ENCODE peak calls at places on chromosomes 3 and 15, in seven cellular contexts. One of them, this sample, is unnamed.

GRCh38 chr3:194089357-194090177 is 46.4 kb upstream of the HES1 start:
- DNase-seq in activated T-helper 9 cell treated with anti-CD3 and anti-CD28 coated beads, Interleukin-2, amount 50 U/mL, for 16 hours: peak; percentile 27
- DNase-seq in substantia nigra: no peak
- DNase-seq in activated CD8-positive, alpha-beta T cell treated with anti-CD3 and anti-CD28 coated beads for 36 hours: peak; percentile 50
- DNase-seq in activated gamma-delta T cell: no peak
- DNase-seq in PC-9: peak; percentile 100
- DNase-seq in hepatic stellate cell: no peak
- DNase-seq in this sample: peak; percentile 72

GRCh38 chr3:193710286-193711164 is 117.5 kb downstream of the OPA1 start:
- DNase-seq in activated gamma-delta T cell: no peak
- DNase-seq in substantia nigra: peak; percentile 4
- DNase-seq in activated CD8-positive, alpha-beta T cell treated with anti-CD3 and anti-CD28 coated beads for 36 hours: no peak
- DNase-seq in hepatic stellate cell: no peak
- DNase-seq in activated T-helper 9 cell treated with anti-CD3 and anti-CD28 coated beads, Interleukin-2, amount 50 U/mL, for 16 hours: no peak
- DNase-seq in PC-9: no peak
- DNase-seq in this sample: no peak

GRCh38 chr3:180416111-180416541 is 185.8 kb upstream of the TTC14 start:
- DNase-seq in hepatic stellate cell: no peak
- DNase-seq in activated CD8-positive, alpha-beta T cell treated with anti-CD3 and anti-CD28 coated beads for 36 hours: no peak
- DNase-seq in PC-9: peak; percentile 39
- DNase-seq in activated gamma-delta T cell: no peak
- DNase-seq in substantia nigra: no peak
- DNase-seq in activated T-helper 9 cell treated with anti-CD3 and anti-CD28 coated beads, Interleukin-2, amount 50 U/mL, for 16 hours: no peak
- DNase-seq in this sample: no peak

GRCh38 chr15:62153228-62153627 is 11.9 kb downstream of the C2CD4B start:
- DNase-seq in activated gamma-delta T cell: no peak
- DNase-seq in substantia nigra: no peak
- DNase-seq in activated T-helper 9 cell treated with anti-CD3 and anti-CD28 coated beads, Interleukin-2, amount 50 U/mL, for 16 hours: no peak
- DNase-seq in PC-9: no peak
- DNase-seq in hepatic stellate cell: no peak
- DNase-seq in activated CD8-positive, alpha-beta T cell treated with anti-CD3 and anti-CD28 coated beads for 36 hours: peak; percentile 62
- DNase-seq in this sample: no peak

GRCh38 chr3:12303532-12303931 is 14.7 kb downstream of the PPARG start:
- DNase-seq in substantia nigra: no peak
- DNase-seq in PC-9: no peak
- DNase-seq in activated gamma-delta T cell: no peak
- DNase-seq in hepatic stellate cell: peak; percentile 89
- DNase-seq in activated CD8-positive, alpha-beta T cell treated with anti-CD3 and anti-CD28 coated beads for 36 hours: no peak
- DNase-seq in activated T-helper 9 cell treated with anti-CD3 and anti-CD28 coated beads, Interleukin-2, amount 50 U/mL, for 16 hours: no peak
- DNase-seq in this sample: no peak

GRCh38 chr3:14434541-14435151 is 32.2 kb downstream of the SLC6A6 start:
- DNase-seq in PC-9: peak; percentile 42
- DNase-seq in substantia nigra: peak; percentile 44
- DNase-seq in hepatic stellate cell: no peak
- DNase-seq in activated T-helper 9 cell treated with anti-CD3 and anti-CD28 coated beads, Interleukin-2, amount 50 U/mL, for 16 hours: no peak
- DNase-seq in activated CD8-positive, alpha-beta T cell treated with anti-CD3 and anti-CD28 coated beads for 36 hours: no peak
- DNase-seq in activated gamma-delta T cell: no peak
- DNase-seq in this sample: no peak

GRCh38 chr3:102031834-102032233 is 182.5 kb downstream of the NFKBIZ start:
- DNase-seq in PC-9: no peak
- DNase-seq in substantia nigra: no peak
- DNase-seq in activated gamma-delta T cell: no peak
- DNase-seq in hepatic stellate cell: no peak
- DNase-seq in activated CD8-positive, alpha-beta T cell treated with anti-CD3 and anti-CD28 coated beads for 36 hours: no peak
- DNase-seq in activated T-helper 9 cell treated with anti-CD3 and anti-CD28 coated beads, Interleukin-2, amount 50 U/mL, for 16 hours: no peak
- DNase-seq in this sample: no peak

GRCh38 chr15:82646250-82647044 is 716 bp downstream of the CPEB1 start:
- DNase-seq in PC-9: no peak
- DNase-seq in activated T-helper 9 cell treated with anti-CD3 and anti-CD28 coated beads, Interleukin-2, amount 50 U/mL, for 16 hours: no peak
- DNase-seq in hepatic stellate cell: no peak
- DNase-seq in substantia nigra: peak; percentile 51
- DNase-seq in activated CD8-positive, alpha-beta T cell treated with anti-CD3 and anti-CD28 coated beads for 36 hours: peak; percentile 39
- DNase-seq in activated gamma-delta T cell: no peak
- DNase-seq in this sample: peak; percentile 38

GRCh38 chr15:75425966-75426500 is 25.5 kb downstream of the SIN3A start:
- DNase-seq in PC-9: no peak
- DNase-seq in activated CD8-positive, alpha-beta T cell treated with anti-CD3 and anti-CD28 coated beads for 36 hours: no peak
- DNase-seq in substantia nigra: no peak
- DNase-seq in activated gamma-delta T cell: no peak
- DNase-seq in hepatic stellate cell: no peak
- DNase-seq in activated T-helper 9 cell treated with anti-CD3 and anti-CD28 coated beads, Interleukin-2, amount 50 U/mL, for 16 hours: no peak
- DNase-seq in this sample: no peak

GRCh38 chr3:49013738-49014660 is 4.4 kb downstream of the DALRD3 start:
- DNase-seq in PC-9: no peak
- DNase-seq in activated T-helper 9 cell treated with anti-CD3 and anti-CD28 coated beads, Interleukin-2, amount 50 U/mL, for 16 hours: no peak
- DNase-seq in substantia nigra: peak; percentile 27
- DNase-seq in activated CD8-positive, alpha-beta T cell treated with anti-CD3 and anti-CD28 coated beads for 36 hours: peak; percentile 67
- DNase-seq in hepatic stellate cell: peak; percentile 51
- DNase-seq in activated gamma-delta T cell: no peak
- DNase-seq in this sample: peak; percentile 53

This sample was measured in body of pancreas.